ENCODE peak calls at places on chromosomes 4 and X, in seven cellular contexts. K, W, Z, C, B, Y and X are unnamed samples.

GRCh38 chr4:40763228-40763716 is 13.5 kb downstream of the NSUN7 start:
- DNase-seq in K (peak; percentile 30), W (peak; percentile 26), Z (peak; percentile 59), C (peak; percentile 75), B (peak; percentile 26), Y (no peak), X (peak; percentile 65)

GRCh38 chr4:56666279-56666678 is 14.8 kb downstream of the HOPX start:
- DNase-seq in K (no peak), W (no peak), Z (no peak), C (no peak), B (no peak), Y (no peak), X (no peak)

GRCh38 chr4:54586343-54586953 is 71.3 kb upstream of the KIT start:
- DNase-seq in K (peak; percentile 17), W (peak; percentile 40), Z (peak; percentile 9), C (peak; percentile 2), B (no peak), Y (no peak), X (no peak)

GRCh38 chr4:47031713-47032404 is 492 bp downstream of the GABRB1 start:
- DNase-seq in K (no peak), W (no peak), Z (no peak), C (no peak), B (peak; percentile 29), Y (peak; percentile 61), X (no peak)

GRCh38 chr4:177010421-177010820 is 217.7 kb upstream of the VEGFC start:
- DNase-seq in K (no peak), W (no peak), Z (no peak), C (no peak), B (no peak), Y (no peak), X (no peak)

GRCh38 chr4:125315571-125316390 is 1.0 kb downstream of the FAT4 start:
- DNase-seq in K (peak; percentile 62), W (peak; percentile 61), Z (no peak), C (peak; percentile 66), B (no peak), Y (peak; percentile 46), X (no peak)

GRCh38 chr4:104901438-104901837 is 245.2 kb upstream of the TET2 start:
- DNase-seq in K (peak; percentile 61), W (no peak), Z (no peak), C (peak; percentile 32), B (no peak), Y (peak; percentile 24), X (no peak)

GRCh38 chr4:183940807-183941310 is 35.8 kb downstream of the STOX2 start:
- DNase-seq in K (no peak), W (no peak), Z (no peak), C (no peak), B (no peak), Y (no peak), X (no peak)

GRCh38 chrX:153502131-153502530 is 7.4 kb downstream of the BGN start:
- DNase-seq in K (no peak), W (no peak), Z (no peak), C (no peak), B (no peak), Y (no peak), X (no peak)

GRCh38 chr4:118034061-118034785 is at the start of gene NDST3:
- DNase-seq in K (peak; percentile 77), W (peak; percentile 38), Z (peak; percentile 2), C (peak; percentile 55), B (peak; percentile 6), Y (peak; percentile 74), X (peak; percentile 92)

GRCh38 chr4:140152015-140152703 is 1.8 kb downstream of the MAML3 start:
- DNase-seq in K (no peak), W (peak; percentile 48), Z (no peak), C (no peak), B (peak; percentile 56), Y (peak; percentile 66), X (peak; percentile 84)